ENCODE peak calls at places on chromosomes 2 and 18, in six cellular contexts. Y is NCI-H2029 treated with DMSO at 0.1 percent for 48 hours, T is GM23248, A is heart right ventricle, M is amygdala, S is kidney tubule cell. K is an unnamed sample.

GRCh38 chr2:210086292-210086691 is 83.9 kb downstream of the RPE start:
- DNase-seq in A (no peak), T (peak; percentile 57), M (no peak), S (peak; percentile 36), Y (no peak), K (no peak)

GRCh38 chr2:26582890-26583289 is 58.3 kb downstream of the CIB4 start:
- DNase-seq in S (no peak), Y (no peak), M (no peak), T (no peak), A (no peak), K (no peak)

GRCh38 chr2:203687161-203687560 is 19.3 kb upstream of the CD28 start:
- DNase-seq in Y (no peak), M (no peak), A (no peak), T (no peak), S (peak; percentile 63), K (peak; percentile 88)

GRCh38 chr2:237092920-237093781 is 7.5 kb downstream of the COPS8 start:
- DNase-seq in S (peak; percentile 30), A (no peak), Y (peak; percentile 2), M (no peak), T (peak; percentile 88), K (peak; percentile 48)

GRCh38 chr2:22213237-22213636 is 1089.5 kb downstream of the TDRD15 start:
- DNase-seq in M (no peak), S (no peak), A (no peak), T (no peak), Y (no peak), K (no peak)

GRCh38 chr2:239106314-239106908 is 258.5 kb downstream of the TWIST2 start:
- DNase-seq in Y (peak; percentile 18), T (peak; percentile 88), M (peak; percentile 68), A (peak; percentile 44), S (peak; percentile 63), K (peak; percentile 43)

GRCh38 chr2:187478719-187479118 is 30.7 kb upstream of the CALCRL start:
- DNase-seq in S (no peak), T (no peak), A (no peak), Y (no peak), M (no peak), K (no peak)

GRCh38 chr18:80010551-80010906 is 22.2 kb upstream of the TXNL4A start:
- DNase-seq in T (no peak), Y (no peak), A (no peak), M (no peak), S (no peak), K (no peak)

GRCh38 chr2:40251146-40251545 is 200.7 kb downstream of the SLC8A1 start:
- DNase-seq in A (no peak), M (no peak), T (no peak), Y (peak; percentile 97), S (no peak), K (no peak)

GRCh38 chr2:42795275-42795674 is 2.9 kb upstream of the HAAO start:
- DNase-seq in M (no peak), T (no peak), Y (no peak), A (no peak), S (no peak), K (no peak)

GRCh38 chr2:42917374-42918017 is 125.1 kb upstream of the HAAO start:
- DNase-seq in M (no peak), Y (peak; percentile 47), T (peak; percentile 95), S (peak; percentile 96), A (peak; percentile 42), K (no peak)

GRCh38 chr18:22171839-22172582 is 2.6 kb downstream of the GATA6 start:
- DNase-seq in M (no peak), T (peak; percentile 54), A (peak; percentile 42), S (no peak), Y (no peak), K (no peak)

GRCh38 chr2:101616411-101616810 is 81.1 kb upstream of the MAP4K4 start:
- DNase-seq in A (peak; percentile 33), M (peak; percentile 28), T (no peak), Y (no peak), S (no peak), K (peak; percentile 26)

GRCh38 chr2:61005736-61006135 is 11.8 kb upstream of the PEX13 start:
- DNase-seq in M (no peak), Y (no peak), A (no peak), T (no peak), S (no peak), K (no peak)